ENCODE peak calls at places on chromosomes 12 and 14, in ten cellular contexts. One of them, this sample, is unnamed.
A peak's percentile ranks its signal among the peaks of the same experiment; 100 is the strongest.

GRCh38 chr12:46219892-46220655 is 48.8 kb downstream of the SLC38A1 start:
- DNase-seq in hypothalamus: no peak
- DNase-seq in RCC 7860: peak; percentile 22
- DNase-seq in Calu3: peak; percentile 35
- DNase-seq in RPMI7951: peak; percentile 85
- DNase-seq in SIG-M5: no peak
- DNase-seq in T-cell: peak; percentile 70
- DNase-seq in nephron progenitor cell: no peak
- DNase-seq in neural crest cell: no peak
- DNase-seq in HuH-7.5: no peak
- DNase-seq in this sample: peak; percentile 71

GRCh38 chr12:97223419-97223818 is 239.2 kb upstream of the RMST start:
- DNase-seq in T-cell: no peak
- DNase-seq in RPMI7951: no peak
- DNase-seq in hypothalamus: no peak
- DNase-seq in nephron progenitor cell: no peak
- DNase-seq in RCC 7860: no peak
- DNase-seq in HuH-7.5: no peak
- DNase-seq in SIG-M5: no peak
- DNase-seq in neural crest cell: no peak
- DNase-seq in Calu3: no peak
- DNase-seq in this sample: no peak

GRCh38 chr12:32901553-32901952 is 5.0 kb upstream of the PKP2 start:
- DNase-seq in HuH-7.5: no peak
- DNase-seq in T-cell: no peak
- DNase-seq in hypothalamus: no peak
- DNase-seq in SIG-M5: no peak
- DNase-seq in Calu3: no peak
- DNase-seq in nephron progenitor cell: no peak
- DNase-seq in RCC 7860: no peak
- DNase-seq in RPMI7951: no peak
- DNase-seq in neural crest cell: no peak
- DNase-seq in this sample: no peak

GRCh38 chr12:130816055-130816454 is 23.0 kb downstream of the STX2 start:
- DNase-seq in nephron progenitor cell: no peak
- DNase-seq in RCC 7860: no peak
- DNase-seq in HuH-7.5: no peak
- DNase-seq in SIG-M5: no peak
- DNase-seq in RPMI7951: no peak
- DNase-seq in Calu3: no peak
- DNase-seq in T-cell: no peak
- DNase-seq in hypothalamus: no peak
- DNase-seq in neural crest cell: no peak
- DNase-seq in this sample: no peak

GRCh38 chr12:73699318-73699717 is 838.3 kb upstream of the ATXN7L3B start:
- DNase-seq in RCC 7860: no peak
- DNase-seq in hypothalamus: no peak
- DNase-seq in Calu3: no peak
- DNase-seq in SIG-M5: no peak
- DNase-seq in HuH-7.5: no peak
- DNase-seq in neural crest cell: no peak
- DNase-seq in nephron progenitor cell: no peak
- DNase-seq in RPMI7951: no peak
- DNase-seq in T-cell: no peak
- DNase-seq in this sample: no peak

GRCh38 chr12:14602128-14602527 is 34.4 kb upstream of the PLBD1 start:
- DNase-seq in SIG-M5: no peak
- DNase-seq in HuH-7.5: no peak
- DNase-seq in Calu3: no peak
- DNase-seq in RPMI7951: no peak
- DNase-seq in neural crest cell: no peak
- DNase-seq in nephron progenitor cell: no peak
- DNase-seq in hypothalamus: no peak
- DNase-seq in RCC 7860: no peak
- DNase-seq in T-cell: no peak
- DNase-seq in this sample: no peak

GRCh38 chr12:97951717-97952116 is 489.1 kb downstream of the RMST start:
- DNase-seq in T-cell: no peak
- DNase-seq in Calu3: no peak
- DNase-seq in nephron progenitor cell: no peak
- DNase-seq in SIG-M5: no peak
- DNase-seq in RCC 7860: no peak
- DNase-seq in hypothalamus: no peak
- DNase-seq in neural crest cell: no peak
- DNase-seq in RPMI7951: no peak
- DNase-seq in HuH-7.5: no peak
- DNase-seq in this sample: no peak

GRCh38 chr14:99946652-99947489 is 118.4 kb upstream of the EVL start:
- DNase-seq in Calu3: peak; percentile 54
- DNase-seq in nephron progenitor cell: peak; percentile 77
- DNase-seq in RCC 7860: no peak
- DNase-seq in T-cell: peak; percentile 8
- DNase-seq in neural crest cell: peak; percentile 62
- DNase-seq in hypothalamus: no peak
- DNase-seq in HuH-7.5: peak; percentile 72
- DNase-seq in RPMI7951: no peak
- DNase-seq in SIG-M5: no peak
- DNase-seq in this sample: no peak

GRCh38 chr12:124385219-124385969 is 90.5 kb downstream of the RFLNA start:
- DNase-seq in SIG-M5: no peak
- DNase-seq in hypothalamus: no peak
- DNase-seq in neural crest cell: no peak
- DNase-seq in nephron progenitor cell: no peak
- DNase-seq in HuH-7.5: no peak
- DNase-seq in Calu3: no peak
- DNase-seq in RCC 7860: peak; percentile 74
- DNase-seq in RPMI7951: peak; percentile 86
- DNase-seq in T-cell: no peak
- DNase-seq in this sample: no peak

GRCh38 chr12:6961695-6962284 is 8.7 kb downstream of the PHB2 start:
- DNase-seq in RPMI7951: peak; percentile 68
- DNase-seq in neural crest cell: peak; percentile 59
- DNase-seq in Calu3: peak; percentile 77
- DNase-seq in SIG-M5: peak; percentile 48
- DNase-seq in HuH-7.5: peak; percentile 85
- DNase-seq in hypothalamus: no peak
- DNase-seq in nephron progenitor cell: peak; percentile 66
- DNase-seq in RCC 7860: peak; percentile 39
- DNase-seq in T-cell: no peak
- DNase-seq in this sample: no peak

GRCh38 chr12:117403586-117404139 is 42.2 kb upstream of the NOS1 start:
- DNase-seq in hypothalamus: no peak
- DNase-seq in neural crest cell: no peak
- DNase-seq in RCC 7860: no peak
- DNase-seq in Calu3: no peak
- DNase-seq in nephron progenitor cell: no peak
- DNase-seq in SIG-M5: no peak
- DNase-seq in T-cell: no peak
- DNase-seq in HuH-7.5: no peak
- DNase-seq in RPMI7951: no peak
- DNase-seq in this sample: no peak

GRCh38 chr12:104181313-104181712 is 34.3 kb upstream of the TXNRD1 start:
- DNase-seq in Calu3: no peak
- DNase-seq in RPMI7951: peak; percentile 72
- DNase-seq in hypothalamus: no peak
- DNase-seq in SIG-M5: no peak
- DNase-seq in neural crest cell: no peak
- DNase-seq in T-cell: no peak
- DNase-seq in RCC 7860: peak; percentile 20
- DNase-seq in HuH-7.5: no peak
- DNase-seq in nephron progenitor cell: no peak
- DNase-seq in this sample: peak; percentile 23

GRCh38 chr14:104588066-104588857 is 8.7 kb downstream of the C14orf180 start:
- DNase-seq in RPMI7951: no peak
- DNase-seq in neural crest cell: no peak
- DNase-seq in T-cell: no peak
- DNase-seq in RCC 7860: no peak
- DNase-seq in SIG-M5: no peak
- DNase-seq in hypothalamus: no peak
- DNase-seq in nephron progenitor cell: no peak
- DNase-seq in HuH-7.5: no peak
- DNase-seq in Calu3: no peak
- DNase-seq in this sample: no peak

GRCh38 chr12:107493646-107494045 is 192.0 kb upstream of the PWP1 start:
- DNase-seq in Calu3: no peak
- DNase-seq in nephron progenitor cell: no peak
- DNase-seq in neural crest cell: no peak
- DNase-seq in SIG-M5: no peak
- DNase-seq in T-cell: no peak
- DNase-seq in hypothalamus: no peak
- DNase-seq in HuH-7.5: no peak
- DNase-seq in RPMI7951: no peak
- DNase-seq in RCC 7860: no peak
- DNase-seq in this sample: no peak

GRCh38 chr14:50001999-50002925 is 109.4 kb downstream of the ARF6 start:
- DNase-seq in hypothalamus: no peak
- DNase-seq in SIG-M5: no peak
- DNase-seq in nephron progenitor cell: no peak
- DNase-seq in RCC 7860: peak; percentile 77
- DNase-seq in HuH-7.5: no peak
- DNase-seq in Calu3: no peak
- DNase-seq in neural crest cell: no peak
- DNase-seq in T-cell: peak; percentile 66
- DNase-seq in RPMI7951: peak; percentile 58
- DNase-seq in this sample: no peak

GRCh38 chr14:60999536-60999935 is 18.5 kb downstream of the SLC38A6 start:
- DNase-seq in Calu3: no peak
- DNase-seq in hypothalamus: no peak
- DNase-seq in SIG-M5: no peak
- DNase-seq in RCC 7860: no peak
- DNase-seq in neural crest cell: no peak
- DNase-seq in nephron progenitor cell: no peak
- DNase-seq in HuH-7.5: no peak
- DNase-seq in T-cell: no peak
- DNase-seq in RPMI7951: no peak
- DNase-seq in this sample: no peak